ENCODE peak calls at places on chromosomes 7 and 10, in four cellular contexts. One of them, this sample, is unnamed.

GRCh38 chr7:47092331-47092730 is 489.6 kb downstream of the TNS3 start:
- DNase-seq in activated naive CD4-positive, alpha-beta T cell treated with anti-CD3 and anti-CD28 coated beads for 36 hours: no peak
- DNase-seq in MCF 10A: no peak
- DNase-seq in right cardiac atrium: no peak
- DNase-seq in this sample: no peak

GRCh38 chr7:38451840-38452239 is 178.4 kb upstream of the TARP start:
- DNase-seq in activated naive CD4-positive, alpha-beta T cell treated with anti-CD3 and anti-CD28 coated beads for 36 hours: no peak
- DNase-seq in MCF 10A: peak
- DNase-seq in right cardiac atrium: no peak
- DNase-seq in this sample: no peak

GRCh38 chr10:60390224-60390626 is 550 bp upstream of the ANK3 start:
- DNase-seq in right cardiac atrium: no peak
- DNase-seq in MCF 10A: peak
- DNase-seq in activated naive CD4-positive, alpha-beta T cell treated with anti-CD3 and anti-CD28 coated beads for 36 hours: no peak
- DNase-seq in this sample: no peak

GRCh38 chr10:94299417-94299816 is 63.3 kb downstream of the NOC3L start:
- DNase-seq in MCF 10A: peak
- DNase-seq in right cardiac atrium: no peak
- DNase-seq in activated naive CD4-positive, alpha-beta T cell treated with anti-CD3 and anti-CD28 coated beads for 36 hours: peak
- DNase-seq in this sample: no peak

GRCh38 chr7:4683884-4684565 is 1.9 kb downstream of the FOXK1 start:
- DNase-seq in MCF 10A: peak
- DNase-seq in right cardiac atrium: peak
- DNase-seq in activated naive CD4-positive, alpha-beta T cell treated with anti-CD3 and anti-CD28 coated beads for 36 hours: peak
- DNase-seq in this sample: peak

GRCh38 chr10:73813333-73813732 is 1.9 kb upstream of the NDST2 start:
- DNase-seq in MCF 10A: no peak
- DNase-seq in right cardiac atrium: no peak
- DNase-seq in activated naive CD4-positive, alpha-beta T cell treated with anti-CD3 and anti-CD28 coated beads for 36 hours: no peak
- DNase-seq in this sample: no peak

GRCh38 chr10:16776896-16777295 is 40.3 kb downstream of the RSU1 start:
- DNase-seq in activated naive CD4-positive, alpha-beta T cell treated with anti-CD3 and anti-CD28 coated beads for 36 hours: no peak
- DNase-seq in right cardiac atrium: no peak
- DNase-seq in MCF 10A: no peak
- DNase-seq in this sample: no peak

GRCh38 chr10:17216901-17217395 is 11.1 kb upstream of the VIM start:
- DNase-seq in activated naive CD4-positive, alpha-beta T cell treated with anti-CD3 and anti-CD28 coated beads for 36 hours: no peak
- DNase-seq in right cardiac atrium: no peak
- DNase-seq in MCF 10A: no peak
- DNase-seq in this sample: no peak

GRCh38 chr7:113622796-113623195 is 296.0 kb downstream of the PPP1R3A start:
- DNase-seq in MCF 10A: no peak
- DNase-seq in right cardiac atrium: no peak
- DNase-seq in activated naive CD4-positive, alpha-beta T cell treated with anti-CD3 and anti-CD28 coated beads for 36 hours: no peak
- DNase-seq in this sample: no peak

GRCh38 chr10:127153166-127153565 is 43.2 kb downstream of the INSYN2A start:
- DNase-seq in activated naive CD4-positive, alpha-beta T cell treated with anti-CD3 and anti-CD28 coated beads for 36 hours: no peak
- DNase-seq in MCF 10A: no peak
- DNase-seq in right cardiac atrium: no peak
- DNase-seq in this sample: no peak

GRCh38 chr10:47283848-47284247 is 16.1 kb upstream of the GDF10 start:
- DNase-seq in activated naive CD4-positive, alpha-beta T cell treated with anti-CD3 and anti-CD28 coated beads for 36 hours: no peak
- DNase-seq in right cardiac atrium: no peak
- DNase-seq in MCF 10A: no peak
- DNase-seq in this sample: no peak

GRCh38 chr10:103145860-103146466 is 47.1 kb downstream of the NT5C2 start:
- DNase-seq in MCF 10A: peak
- DNase-seq in right cardiac atrium: peak
- DNase-seq in activated naive CD4-positive, alpha-beta T cell treated with anti-CD3 and anti-CD28 coated beads for 36 hours: peak
- DNase-seq in this sample: peak

GRCh38 chr7:122143376-122143750 is 686 bp downstream of the AASS start:
- DNase-seq in activated naive CD4-positive, alpha-beta T cell treated with anti-CD3 and anti-CD28 coated beads for 36 hours: peak
- DNase-seq in right cardiac atrium: peak
- DNase-seq in MCF 10A: peak
- DNase-seq in this sample: peak

GRCh38 chr7:55496906-55497305 is 75.4 kb downstream of the VOPP1 start:
- DNase-seq in right cardiac atrium: no peak
- DNase-seq in activated naive CD4-positive, alpha-beta T cell treated with anti-CD3 and anti-CD28 coated beads for 36 hours: no peak
- DNase-seq in MCF 10A: no peak
- DNase-seq in this sample: no peak

GRCh38 chr10:101839421-101840063 is 4.1 kb downstream of the KCNIP2 start:
- DNase-seq in right cardiac atrium: peak
- DNase-seq in activated naive CD4-positive, alpha-beta T cell treated with anti-CD3 and anti-CD28 coated beads for 36 hours: peak
- DNase-seq in MCF 10A: peak
- DNase-seq in this sample: no peak

GRCh38 chr10:133511408-133511807 is 15.8 kb upstream of the CYP2E1 start:
- DNase-seq in MCF 10A: no peak
- DNase-seq in right cardiac atrium: no peak
- DNase-seq in activated naive CD4-positive, alpha-beta T cell treated with anti-CD3 and anti-CD28 coated beads for 36 hours: no peak
- DNase-seq in this sample: no peak

GRCh38 chr7:67753891-67754290 is 757.3 kb downstream of the TYW1 start:
- DNase-seq in MCF 10A: no peak
- DNase-seq in right cardiac atrium: no peak
- DNase-seq in activated naive CD4-positive, alpha-beta T cell treated with anti-CD3 and anti-CD28 coated beads for 36 hours: no peak
- DNase-seq in this sample: no peak

GRCh38 chr10:5944389-5945202 is 32.7 kb downstream of the IL15RA start:
- DNase-seq in right cardiac atrium: peak
- DNase-seq in activated naive CD4-positive, alpha-beta T cell treated with anti-CD3 and anti-CD28 coated beads for 36 hours: no peak
- DNase-seq in MCF 10A: peak
- DNase-seq in this sample: peak

GRCh38 chr10:12510566-12510965 is 161.2 kb downstream of the CAMK1D start:
- DNase-seq in MCF 10A: no peak
- DNase-seq in activated naive CD4-positive, alpha-beta T cell treated with anti-CD3 and anti-CD28 coated beads for 36 hours: no peak
- DNase-seq in right cardiac atrium: no peak
- DNase-seq in this sample: no peak

GRCh38 chr10:31036209-31036608 is 4.5 kb upstream of the ZNF438 start:
- DNase-seq in activated naive CD4-positive, alpha-beta T cell treated with anti-CD3 and anti-CD28 coated beads for 36 hours: no peak
- DNase-seq in right cardiac atrium: no peak
- DNase-seq in MCF 10A: peak
- DNase-seq in this sample: no peak

GRCh38 chr7:135745702-135746312 is 2.8 kb downstream of the FAM180A start:
- DNase-seq in right cardiac atrium: no peak
- DNase-seq in MCF 10A: peak
- DNase-seq in activated naive CD4-positive, alpha-beta T cell treated with anti-CD3 and anti-CD28 coated beads for 36 hours: no peak
- DNase-seq in this sample: peak

This sample was measured in ovary.